ENCODE peak calls at places on chromosome 22, in nine cellular contexts. One of them, this sample, is unnamed.

GRCh38 chr22:46087816-46088277 is 62.5 kb upstream of the PPARA start:
- DNase-seq in foreskin fibroblast: peak; percentile 98
- DNase-seq in lower lobe of right lung: peak; percentile 80
- DNase-seq in cardiac muscle cell: no peak
- DNase-seq in heart left ventricle: peak; percentile 92
- DNase-seq in fibroblast of mammary gland: peak; percentile 93
- DNase-seq in prostate gland: peak; percentile 85
- DNase-seq in CD4-positive, alpha-beta T cell: no peak
- DNase-seq in fibroblast of lung: peak; percentile 95
- DNase-seq in this sample: peak; percentile 73

GRCh38 chr22:42697542-42698013 is 23.1 kb downstream of the A4GALT start:
- DNase-seq in foreskin fibroblast: peak; percentile 75
- DNase-seq in lower lobe of right lung: no peak
- DNase-seq in cardiac muscle cell: peak; percentile 96
- DNase-seq in heart left ventricle: peak; percentile 93
- DNase-seq in fibroblast of mammary gland: peak; percentile 88
- DNase-seq in prostate gland: no peak
- DNase-seq in CD4-positive, alpha-beta T cell: no peak
- DNase-seq in fibroblast of lung: peak; percentile 81
- DNase-seq in this sample: peak; percentile 82

GRCh38 chr22:42180349-42180842 is 49.8 kb upstream of the CYP2D6 start:
- DNase-seq in foreskin fibroblast: peak; percentile 63
- DNase-seq in lower lobe of right lung: no peak
- DNase-seq in cardiac muscle cell: no peak
- DNase-seq in heart left ventricle: no peak
- DNase-seq in fibroblast of mammary gland: peak; percentile 58
- DNase-seq in prostate gland: no peak
- DNase-seq in CD4-positive, alpha-beta T cell: peak; percentile 25
- DNase-seq in fibroblast of lung: peak; percentile 15
- DNase-seq in this sample: no peak

GRCh38 chr22:39501644-39502108 is 414 bp upstream of the MIEF1 start:
- DNase-seq in foreskin fibroblast: no peak
- DNase-seq in lower lobe of right lung: no peak
- DNase-seq in cardiac muscle cell: no peak
- DNase-seq in heart left ventricle: no peak
- DNase-seq in fibroblast of mammary gland: no peak
- DNase-seq in prostate gland: no peak
- DNase-seq in CD4-positive, alpha-beta T cell: no peak
- DNase-seq in fibroblast of lung: no peak
- DNase-seq in this sample: no peak

GRCh38 chr22:43572710-43573109 is 160.9 kb downstream of the MPPED1 start:
- DNase-seq in foreskin fibroblast: no peak
- DNase-seq in lower lobe of right lung: no peak
- DNase-seq in cardiac muscle cell: no peak
- DNase-seq in heart left ventricle: no peak
- DNase-seq in fibroblast of mammary gland: no peak
- DNase-seq in prostate gland: no peak
- DNase-seq in CD4-positive, alpha-beta T cell: no peak
- DNase-seq in fibroblast of lung: no peak
- DNase-seq in this sample: no peak

GRCh38 chr22:42316988-42317387 is 46.5 kb upstream of the TCF20 start:
- DNase-seq in foreskin fibroblast: peak; percentile 36
- DNase-seq in lower lobe of right lung: no peak
- DNase-seq in cardiac muscle cell: no peak
- DNase-seq in heart left ventricle: no peak
- DNase-seq in fibroblast of mammary gland: peak; percentile 32
- DNase-seq in prostate gland: peak; percentile 51
- DNase-seq in CD4-positive, alpha-beta T cell: peak; percentile 44
- DNase-seq in fibroblast of lung: no peak
- DNase-seq in this sample: peak; percentile 55

GRCh38 chr22:46149493-46149997 is 781 bp upstream of the PPARA start:
- DNase-seq in foreskin fibroblast: peak; percentile 44
- DNase-seq in lower lobe of right lung: peak; percentile 73
- DNase-seq in cardiac muscle cell: peak; percentile 62
- DNase-seq in heart left ventricle: peak; percentile 74
- DNase-seq in fibroblast of mammary gland: no peak
- DNase-seq in prostate gland: peak; percentile 53
- DNase-seq in CD4-positive, alpha-beta T cell: peak; percentile 21
- DNase-seq in fibroblast of lung: no peak
- DNase-seq in this sample: peak; percentile 57

GRCh38 chr22:44620129-44620840 is 81.7 kb upstream of the PRR5 start:
- DNase-seq in foreskin fibroblast: peak; percentile 40
- DNase-seq in lower lobe of right lung: peak; percentile 70
- DNase-seq in cardiac muscle cell: peak; percentile 37
- DNase-seq in heart left ventricle: peak; percentile 78
- DNase-seq in fibroblast of mammary gland: peak; percentile 55
- DNase-seq in prostate gland: no peak
- DNase-seq in CD4-positive, alpha-beta T cell: peak; percentile 78
- DNase-seq in fibroblast of lung: peak; percentile 55
- DNase-seq in this sample: peak; percentile 41

GRCh38 chr22:49113758-49114157 is 713.9 kb downstream of the BRD1 start:
- DNase-seq in foreskin fibroblast: no peak
- DNase-seq in lower lobe of right lung: no peak
- DNase-seq in cardiac muscle cell: no peak
- DNase-seq in heart left ventricle: no peak
- DNase-seq in fibroblast of mammary gland: no peak
- DNase-seq in prostate gland: no peak
- DNase-seq in CD4-positive, alpha-beta T cell: no peak
- DNase-seq in fibroblast of lung: no peak
- DNase-seq in this sample: no peak

GRCh38 chr22:42343551-42344081 is 73.2 kb upstream of the TCF20 start:
- DNase-seq in foreskin fibroblast: peak; percentile 37
- DNase-seq in lower lobe of right lung: no peak
- DNase-seq in cardiac muscle cell: peak; percentile 78
- DNase-seq in heart left ventricle: no peak
- DNase-seq in fibroblast of mammary gland: no peak
- DNase-seq in prostate gland: no peak
- DNase-seq in CD4-positive, alpha-beta T cell: peak; percentile 22
- DNase-seq in fibroblast of lung: no peak
- DNase-seq in this sample: no peak

GRCh38 chr22:44423556-44423955 is 74.5 kb downstream of the RTL6 start:
- DNase-seq in foreskin fibroblast: no peak
- DNase-seq in lower lobe of right lung: peak; percentile 20
- DNase-seq in cardiac muscle cell: no peak
- DNase-seq in heart left ventricle: no peak
- DNase-seq in fibroblast of mammary gland: no peak
- DNase-seq in prostate gland: no peak
- DNase-seq in CD4-positive, alpha-beta T cell: no peak
- DNase-seq in fibroblast of lung: no peak
- DNase-seq in this sample: no peak

GRCh38 chr22:50585238-50585637 is 2.6 kb upstream of the CHKB start:
- DNase-seq in foreskin fibroblast: no peak
- DNase-seq in lower lobe of right lung: no peak
- DNase-seq in cardiac muscle cell: no peak
- DNase-seq in heart left ventricle: no peak
- DNase-seq in fibroblast of mammary gland: no peak
- DNase-seq in prostate gland: no peak
- DNase-seq in CD4-positive, alpha-beta T cell: no peak
- DNase-seq in fibroblast of lung: no peak
- DNase-seq in this sample: no peak

GRCh38 chr22:17968126-17968525 is 56.2 kb downstream of the MICAL3 start:
- DNase-seq in foreskin fibroblast: no peak
- DNase-seq in lower lobe of right lung: no peak
- DNase-seq in cardiac muscle cell: no peak
- DNase-seq in heart left ventricle: no peak
- DNase-seq in fibroblast of mammary gland: no peak
- DNase-seq in prostate gland: no peak
- DNase-seq in CD4-positive, alpha-beta T cell: no peak
- DNase-seq in fibroblast of lung: no peak
- DNase-seq in this sample: no peak

GRCh38 chr22:41501209-41501608 is 32.3 kb downstream of the ACO2 start:
- DNase-seq in foreskin fibroblast: peak; percentile 32
- DNase-seq in lower lobe of right lung: no peak
- DNase-seq in cardiac muscle cell: no peak
- DNase-seq in heart left ventricle: no peak
- DNase-seq in fibroblast of mammary gland: no peak
- DNase-seq in prostate gland: no peak
- DNase-seq in CD4-positive, alpha-beta T cell: no peak
- DNase-seq in fibroblast of lung: peak; percentile 27
- DNase-seq in this sample: no peak

GRCh38 chr22:24437820-24438328 is 10.5 kb downstream of the ADORA2A start:
- DNase-seq in foreskin fibroblast: peak; percentile 45
- DNase-seq in lower lobe of right lung: no peak
- DNase-seq in cardiac muscle cell: no peak
- DNase-seq in heart left ventricle: no peak
- DNase-seq in fibroblast of mammary gland: no peak
- DNase-seq in prostate gland: no peak
- DNase-seq in CD4-positive, alpha-beta T cell: no peak
- DNase-seq in fibroblast of lung: no peak
- DNase-seq in this sample: no peak
- TF ChIP-seq CTCF in foreskin fibroblast: peak; percentile 22
- TF ChIP-seq CTCF in lower lobe of right lung: no peak
- TF ChIP-seq CTCF in cardiac muscle cell: peak; percentile 13
- TF ChIP-seq CTCF in heart left ventricle: no peak
- TF ChIP-seq CTCF in fibroblast of mammary gland: peak; percentile 22
- TF ChIP-seq CTCF in prostate gland: no peak
- TF ChIP-seq CTCF in CD4-positive, alpha-beta T cell: no peak
- TF ChIP-seq CTCF in fibroblast of lung: no peak
- TF ChIP-seq CTCF in this sample: no peak

DNA sequence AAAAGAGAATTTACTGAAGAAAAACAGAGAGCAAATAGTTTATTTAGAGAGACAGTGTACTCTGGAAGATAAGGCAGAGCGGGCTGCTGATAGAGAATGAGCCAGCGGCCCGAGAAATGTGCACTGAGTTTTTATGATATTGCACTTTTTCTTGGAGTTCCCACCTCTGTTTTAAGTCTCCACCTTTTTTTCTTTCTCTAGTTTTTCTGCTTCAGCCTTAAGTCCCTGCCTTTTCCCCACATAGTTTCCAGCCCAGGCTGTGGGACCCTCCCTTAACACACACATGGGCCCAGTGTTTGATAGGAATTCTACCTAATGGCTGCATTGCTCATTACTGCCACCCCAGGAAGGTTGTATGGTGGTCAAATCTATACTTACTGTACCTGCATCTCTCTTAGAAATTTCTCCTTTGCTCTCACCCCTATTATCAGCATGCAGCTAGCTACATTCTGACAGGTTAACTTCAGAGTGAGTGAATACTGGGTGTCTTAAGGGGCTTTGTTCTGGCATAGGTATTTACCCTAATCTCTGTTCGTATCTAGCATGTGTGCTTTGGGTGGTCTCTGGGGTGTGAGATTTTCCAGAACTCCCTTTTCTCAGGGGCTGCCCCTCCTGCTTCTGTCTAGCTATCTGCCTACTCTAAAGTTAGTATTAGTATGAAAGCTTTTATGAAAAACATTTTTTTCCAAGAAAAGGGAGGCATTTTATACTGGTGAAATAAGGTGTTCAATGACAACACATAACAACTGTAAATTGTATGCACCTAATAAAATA is 127.3 kb upstream of the TOP3B start:
- DNase-seq in foreskin fibroblast: no peak
- DNase-seq in lower lobe of right lung: no peak
- DNase-seq in cardiac muscle cell: no peak
- DNase-seq in heart left ventricle: no peak
- DNase-seq in fibroblast of mammary gland: no peak
- DNase-seq in prostate gland: no peak
- DNase-seq in CD4-positive, alpha-beta T cell: no peak
- DNase-seq in fibroblast of lung: no peak
- DNase-seq in this sample: no peak
- TF ChIP-seq CTCF in foreskin fibroblast: no peak
- TF ChIP-seq CTCF in lower lobe of right lung: no peak
- TF ChIP-seq CTCF in cardiac muscle cell: peak; percentile 23
- TF ChIP-seq CTCF in heart left ventricle: no peak
- TF ChIP-seq CTCF in fibroblast of mammary gland: no peak
- TF ChIP-seq CTCF in prostate gland: no peak
- TF ChIP-seq CTCF in CD4-positive, alpha-beta T cell: no peak
- TF ChIP-seq CTCF in fibroblast of lung: no peak
- TF ChIP-seq CTCF in this sample: peak; percentile 20

GRCh38 chr22:19800306-19800705 is 39.7 kb downstream of the TBX1 start:
- DNase-seq in foreskin fibroblast: no peak
- DNase-seq in lower lobe of right lung: peak; percentile 37
- DNase-seq in cardiac muscle cell: no peak
- DNase-seq in heart left ventricle: no peak
- DNase-seq in fibroblast of mammary gland: no peak
- DNase-seq in prostate gland: no peak
- DNase-seq in CD4-positive, alpha-beta T cell: no peak
- DNase-seq in fibroblast of lung: no peak
- DNase-seq in this sample: no peak

GRCh38 chr22:19802001-19802880 is 41.7 kb downstream of the TBX1 start:
- DNase-seq in foreskin fibroblast: no peak
- DNase-seq in lower lobe of right lung: peak; percentile 41
- DNase-seq in cardiac muscle cell: no peak
- DNase-seq in heart left ventricle: no peak
- DNase-seq in fibroblast of mammary gland: no peak
- DNase-seq in prostate gland: no peak
- DNase-seq in CD4-positive, alpha-beta T cell: no peak
- DNase-seq in fibroblast of lung: no peak
- DNase-seq in this sample: no peak

GRCh38 chr22:19800761-19801244 is 40.2 kb downstream of the TBX1 start:
- DNase-seq in foreskin fibroblast: peak; percentile 51
- DNase-seq in lower lobe of right lung: peak; percentile 41
- DNase-seq in cardiac muscle cell: peak; percentile 57
- DNase-seq in heart left ventricle: no peak
- DNase-seq in fibroblast of mammary gland: peak; percentile 43
- DNase-seq in prostate gland: no peak
- DNase-seq in CD4-positive, alpha-beta T cell: no peak
- DNase-seq in fibroblast of lung: no peak
- DNase-seq in this sample: peak; percentile 24

GRCh38 chr22:19802881-19803735 is 42.5 kb downstream of the TBX1 start:
- DNase-seq in foreskin fibroblast: no peak
- DNase-seq in lower lobe of right lung: peak; percentile 37
- DNase-seq in cardiac muscle cell: no peak
- DNase-seq in heart left ventricle: no peak
- DNase-seq in fibroblast of mammary gland: no peak
- DNase-seq in prostate gland: no peak
- DNase-seq in CD4-positive, alpha-beta T cell: no peak
- DNase-seq in fibroblast of lung: no peak
- DNase-seq in this sample: no peak

DNA sequence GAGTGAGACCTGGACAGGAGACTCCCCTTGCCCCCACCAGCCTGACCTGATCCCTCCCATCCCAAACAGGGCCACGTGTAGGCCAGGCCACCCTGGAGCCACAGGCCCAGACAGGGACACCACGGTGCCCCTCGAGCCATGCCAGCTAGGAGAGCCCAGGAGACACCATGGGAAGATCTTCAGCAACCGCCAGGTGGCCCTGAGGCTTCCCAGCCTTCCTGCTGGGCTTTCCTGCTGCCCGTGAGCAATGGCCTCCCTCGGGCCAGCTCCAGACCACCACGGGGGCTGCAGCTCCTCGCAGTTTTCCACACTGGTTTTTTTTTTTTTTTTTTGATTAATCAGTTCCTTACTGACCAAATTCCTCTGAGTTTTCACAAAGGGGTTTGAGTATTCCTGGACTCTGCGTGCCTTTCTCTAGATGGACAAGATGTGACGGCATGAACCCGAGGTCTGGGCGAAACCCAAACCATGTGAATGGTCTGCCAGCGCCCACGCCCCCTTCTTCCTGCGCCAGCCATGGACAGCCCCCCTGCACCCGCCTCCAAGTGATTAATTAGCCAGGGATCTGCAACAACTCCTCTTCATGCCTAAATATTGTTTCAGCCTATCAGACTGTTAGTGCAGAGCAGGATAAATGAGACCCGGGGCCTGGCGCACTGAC is 40.9 kb downstream of the TBX1 start:
- DNase-seq in foreskin fibroblast: peak; percentile 51
- DNase-seq in lower lobe of right lung: peak; percentile 27
- DNase-seq in cardiac muscle cell: no peak
- DNase-seq in heart left ventricle: no peak
- DNase-seq in fibroblast of mammary gland: peak; percentile 85
- DNase-seq in prostate gland: no peak
- DNase-seq in CD4-positive, alpha-beta T cell: no peak
- DNase-seq in fibroblast of lung: no peak
- DNase-seq in this sample: no peak
- TF ChIP-seq CTCF in foreskin fibroblast: no peak
- TF ChIP-seq CTCF in lower lobe of right lung: no peak
- TF ChIP-seq CTCF in cardiac muscle cell: no peak
- TF ChIP-seq CTCF in heart left ventricle: no peak
- TF ChIP-seq CTCF in fibroblast of mammary gland: peak; percentile 1
- TF ChIP-seq CTCF in prostate gland: no peak
- TF ChIP-seq CTCF in CD4-positive, alpha-beta T cell: no peak
- TF ChIP-seq CTCF in fibroblast of lung: no peak
- TF ChIP-seq CTCF in this sample: no peak

GRCh38 chr22:22988150-22988549 is 82.2 kb upstream of the GNAZ start:
- DNase-seq in foreskin fibroblast: no peak
- DNase-seq in lower lobe of right lung: no peak
- DNase-seq in cardiac muscle cell: no peak
- DNase-seq in heart left ventricle: no peak
- DNase-seq in fibroblast of mammary gland: no peak
- DNase-seq in prostate gland: no peak
- DNase-seq in CD4-positive, alpha-beta T cell: no peak
- DNase-seq in fibroblast of lung: no peak
- DNase-seq in this sample: no peak
- TF ChIP-seq CTCF in foreskin fibroblast: no peak
- TF ChIP-seq CTCF in lower lobe of right lung: no peak
- TF ChIP-seq CTCF in cardiac muscle cell: no peak
- TF ChIP-seq CTCF in heart left ventricle: no peak
- TF ChIP-seq CTCF in fibroblast of mammary gland: no peak
- TF ChIP-seq CTCF in prostate gland: no peak
- TF ChIP-seq CTCF in CD4-positive, alpha-beta T cell: no peak
- TF ChIP-seq CTCF in fibroblast of lung: no peak
- TF ChIP-seq CTCF in this sample: no peak